ENCODE peak calls at places on chromosomes 3 and 15, in six cellular contexts. R is activated B cell treated with CpG ODN at 0.5 μM for 24 hours, J is iris pigment epithelial cell, T is MV-4-11, Q is DMS153, O is AG08396. E is an unnamed sample.

GRCh38 chr3:51678186-51678585 is 7.1 kb downstream of the TEX264 start:
- DNase-seq in O (no peak), T (no peak), J (no peak), Q (no peak), R (no peak), E (no peak)

GRCh38 chr3:53161345-53161819 is 373 bp downstream of the PRKCD start:
- DNase-seq in O (peak), J (no peak), T (no peak), R (no peak), Q (no peak), E (peak)

GRCh38 chr3:65376426-65376825 is 662.3 kb downstream of the MAGI1 start:
- DNase-seq in O (no peak), Q (no peak), T (no peak), J (no peak), R (no peak), E (no peak)

GRCh38 chr15:64568765-64569164 is 108.4 kb downstream of the ZNF609 start:
- DNase-seq in T (no peak), Q (no peak), R (no peak), O (no peak), J (no peak), E (no peak)

GRCh38 chr3:137105277-137105977 is 147.6 kb downstream of the IL20RB start:
- DNase-seq in R (no peak), Q (peak), O (peak), T (peak), J (peak), E (peak)

GRCh38 chr3:9715764-9716437 is 12.3 kb downstream of the CPNE9 start:
- DNase-seq in J (peak), T (peak), Q (no peak), R (no peak), O (peak), E (peak)

GRCh38 chr3:6860911-6861330 is at the start of gene GRM7:
- DNase-seq in O (no peak), R (no peak), Q (no peak), J (no peak), T (no peak), E (no peak)

GRCh38 chr15:42358141-42358540 is 1.2 kb upstream of the CAPN3 start:
- DNase-seq in T (no peak), R (no peak), J (no peak), Q (no peak), O (no peak), E (no peak)